ENCODE peak calls at places on chromosome 9, in nine cellular contexts. One of them, this sample, is unnamed.

GRCh38 chr9:112970939-112971338 is 41.1 kb downstream of the ZNF883 start:
- DNase-seq in type B pancreatic cell: no peak
- DNase-seq in astrocyte of the spinal cord: peak; percentile 10
- DNase-seq in HuH-7: no peak
- DNase-seq in endothelial cell: no peak
- DNase-seq in left ventricle myocardium inferior: no peak
- DNase-seq in substantia nigra: no peak
- DNase-seq in activated CD8-positive, alpha-beta memory T cell treated with anti-CD3 and anti-CD28 coated beads for 24 hours: no peak
- DNase-seq in iPS DF 6.9: no peak
- DNase-seq in this sample: no peak

GRCh38 chr9:114503009-114503408 is 2.3 kb downstream of the WHRN start:
- DNase-seq in type B pancreatic cell: no peak
- DNase-seq in astrocyte of the spinal cord: no peak
- DNase-seq in HuH-7: no peak
- DNase-seq in endothelial cell: no peak
- DNase-seq in left ventricle myocardium inferior: no peak
- DNase-seq in substantia nigra: no peak
- DNase-seq in activated CD8-positive, alpha-beta memory T cell treated with anti-CD3 and anti-CD28 coated beads for 24 hours: no peak
- DNase-seq in iPS DF 6.9: no peak
- DNase-seq in this sample: peak; percentile 55

GRCh38 chr9:17191095-17191494 is 56.3 kb downstream of the CNTLN start:
- DNase-seq in type B pancreatic cell: no peak
- DNase-seq in astrocyte of the spinal cord: peak; percentile 44
- DNase-seq in HuH-7: no peak
- DNase-seq in endothelial cell: no peak
- DNase-seq in left ventricle myocardium inferior: no peak
- DNase-seq in substantia nigra: no peak
- DNase-seq in activated CD8-positive, alpha-beta memory T cell treated with anti-CD3 and anti-CD28 coated beads for 24 hours: no peak
- DNase-seq in iPS DF 6.9: no peak
- DNase-seq in this sample: no peak

GRCh38 chr9:108002296-108003056 is 512.9 kb upstream of the KLF4 start:
- DNase-seq in type B pancreatic cell: no peak
- DNase-seq in astrocyte of the spinal cord: no peak
- DNase-seq in HuH-7: no peak
- DNase-seq in endothelial cell: no peak
- DNase-seq in left ventricle myocardium inferior: no peak
- DNase-seq in substantia nigra: no peak
- DNase-seq in activated CD8-positive, alpha-beta memory T cell treated with anti-CD3 and anti-CD28 coated beads for 24 hours: no peak
- DNase-seq in iPS DF 6.9: no peak
- DNase-seq in this sample: no peak

GRCh38 chr9:93136011-93136440 is 2.0 kb upstream of the NINJ1 start:
- DNase-seq in type B pancreatic cell: no peak
- DNase-seq in astrocyte of the spinal cord: peak; percentile 27
- DNase-seq in HuH-7: no peak
- DNase-seq in endothelial cell: no peak
- DNase-seq in left ventricle myocardium inferior: no peak
- DNase-seq in substantia nigra: no peak
- DNase-seq in activated CD8-positive, alpha-beta memory T cell treated with anti-CD3 and anti-CD28 coated beads for 24 hours: no peak
- DNase-seq in iPS DF 6.9: no peak
- DNase-seq in this sample: peak; percentile 55

GRCh38 chr9:91354846-91355245 is 6.9 kb downstream of the AUH start:
- DNase-seq in type B pancreatic cell: no peak
- DNase-seq in astrocyte of the spinal cord: no peak
- DNase-seq in HuH-7: no peak
- DNase-seq in endothelial cell: no peak
- DNase-seq in left ventricle myocardium inferior: no peak
- DNase-seq in substantia nigra: no peak
- DNase-seq in activated CD8-positive, alpha-beta memory T cell treated with anti-CD3 and anti-CD28 coated beads for 24 hours: no peak
- DNase-seq in iPS DF 6.9: no peak
- DNase-seq in this sample: no peak

GRCh38 chr9:114518599-114519022 is 13.3 kb upstream of the WHRN start:
- DNase-seq in type B pancreatic cell: no peak
- DNase-seq in astrocyte of the spinal cord: no peak
- DNase-seq in HuH-7: no peak
- DNase-seq in endothelial cell: no peak
- DNase-seq in left ventricle myocardium inferior: no peak
- DNase-seq in substantia nigra: no peak
- DNase-seq in activated CD8-positive, alpha-beta memory T cell treated with anti-CD3 and anti-CD28 coated beads for 24 hours: no peak
- DNase-seq in iPS DF 6.9: no peak
- DNase-seq in this sample: no peak

GRCh38 chr9:95510610-95511231 is 6.0 kb downstream of the PTCH1 start:
- DNase-seq in type B pancreatic cell: peak; percentile 97
- DNase-seq in astrocyte of the spinal cord: peak; percentile 97
- DNase-seq in HuH-7: peak; percentile 82
- DNase-seq in endothelial cell: peak; percentile 91
- DNase-seq in left ventricle myocardium inferior: peak; percentile 90
- DNase-seq in substantia nigra: peak; percentile 75
- DNase-seq in activated CD8-positive, alpha-beta memory T cell treated with anti-CD3 and anti-CD28 coated beads for 24 hours: peak; percentile 91
- DNase-seq in iPS DF 6.9: no peak
- DNase-seq in this sample: peak; percentile 91

GRCh38 chr9:136115206-136115605 is 3.5 kb downstream of the TMEM250 start:
- DNase-seq in type B pancreatic cell: no peak
- DNase-seq in astrocyte of the spinal cord: no peak
- DNase-seq in HuH-7: no peak
- DNase-seq in endothelial cell: no peak
- DNase-seq in left ventricle myocardium inferior: no peak
- DNase-seq in substantia nigra: no peak
- DNase-seq in activated CD8-positive, alpha-beta memory T cell treated with anti-CD3 and anti-CD28 coated beads for 24 hours: no peak
- DNase-seq in iPS DF 6.9: no peak
- DNase-seq in this sample: no peak

GRCh38 chr9:124351672-124352468 is 63.4 kb downstream of the PSMB7 start:
- DNase-seq in type B pancreatic cell: no peak
- DNase-seq in astrocyte of the spinal cord: no peak
- DNase-seq in HuH-7: no peak
- DNase-seq in endothelial cell: no peak
- DNase-seq in left ventricle myocardium inferior: no peak
- DNase-seq in substantia nigra: no peak
- DNase-seq in activated CD8-positive, alpha-beta memory T cell treated with anti-CD3 and anti-CD28 coated beads for 24 hours: no peak
- DNase-seq in iPS DF 6.9: no peak
- DNase-seq in this sample: no peak

GRCh38 chr9:89817186-89817960 is 212.6 kb downstream of the GADD45G start:
- DNase-seq in type B pancreatic cell: peak; percentile 54
- DNase-seq in astrocyte of the spinal cord: no peak
- DNase-seq in HuH-7: no peak
- DNase-seq in endothelial cell: no peak
- DNase-seq in left ventricle myocardium inferior: no peak
- DNase-seq in substantia nigra: no peak
- DNase-seq in activated CD8-positive, alpha-beta memory T cell treated with anti-CD3 and anti-CD28 coated beads for 24 hours: no peak
- DNase-seq in iPS DF 6.9: no peak
- DNase-seq in this sample: no peak

GRCh38 chr9:69771775-69772418 is 12.1 kb upstream of the PTAR1 start:
- DNase-seq in type B pancreatic cell: no peak
- DNase-seq in astrocyte of the spinal cord: peak; percentile 79
- DNase-seq in HuH-7: no peak
- DNase-seq in endothelial cell: no peak
- DNase-seq in left ventricle myocardium inferior: no peak
- DNase-seq in substantia nigra: no peak
- DNase-seq in activated CD8-positive, alpha-beta memory T cell treated with anti-CD3 and anti-CD28 coated beads for 24 hours: no peak
- DNase-seq in iPS DF 6.9: no peak
- DNase-seq in this sample: no peak

GRCh38 chr9:126860757-126861466 is 473 bp downstream of the ZBTB34 start:
- DNase-seq in type B pancreatic cell: no peak
- DNase-seq in astrocyte of the spinal cord: no peak
- DNase-seq in HuH-7: peak; percentile 42
- DNase-seq in endothelial cell: peak; percentile 48
- DNase-seq in left ventricle myocardium inferior: no peak
- DNase-seq in substantia nigra: no peak
- DNase-seq in activated CD8-positive, alpha-beta memory T cell treated with anti-CD3 and anti-CD28 coated beads for 24 hours: peak; percentile 66
- DNase-seq in iPS DF 6.9: no peak
- DNase-seq in this sample: no peak

GRCh38 chr9:93667006-93667405 is 90.6 kb downstream of the PHF2 start:
- DNase-seq in type B pancreatic cell: peak; percentile 69
- DNase-seq in astrocyte of the spinal cord: no peak
- DNase-seq in HuH-7: no peak
- DNase-seq in endothelial cell: no peak
- DNase-seq in left ventricle myocardium inferior: peak; percentile 11
- DNase-seq in substantia nigra: no peak
- DNase-seq in activated CD8-positive, alpha-beta memory T cell treated with anti-CD3 and anti-CD28 coated beads for 24 hours: no peak
- DNase-seq in iPS DF 6.9: no peak
- DNase-seq in this sample: no peak

GRCh38 chr9:122223435-122223834 is 5.3 kb downstream of the LHX6 start:
- DNase-seq in type B pancreatic cell: no peak
- DNase-seq in astrocyte of the spinal cord: no peak
- DNase-seq in HuH-7: no peak
- DNase-seq in endothelial cell: no peak
- DNase-seq in left ventricle myocardium inferior: no peak
- DNase-seq in substantia nigra: no peak
- DNase-seq in activated CD8-positive, alpha-beta memory T cell treated with anti-CD3 and anti-CD28 coated beads for 24 hours: no peak
- DNase-seq in iPS DF 6.9: no peak
- DNase-seq in this sample: no peak

GRCh38 chr9:91572044-91572443 is 148.4 kb upstream of the NFIL3 start:
- DNase-seq in type B pancreatic cell: no peak
- DNase-seq in astrocyte of the spinal cord: peak; percentile 32
- DNase-seq in HuH-7: no peak
- DNase-seq in endothelial cell: no peak
- DNase-seq in left ventricle myocardium inferior: no peak
- DNase-seq in substantia nigra: no peak
- DNase-seq in activated CD8-positive, alpha-beta memory T cell treated with anti-CD3 and anti-CD28 coated beads for 24 hours: no peak
- DNase-seq in iPS DF 6.9: no peak
- DNase-seq in this sample: no peak

GRCh38 chr9:122173670-122174069 is 14.0 kb downstream of the MORN5 start:
- DNase-seq in type B pancreatic cell: no peak
- DNase-seq in astrocyte of the spinal cord: no peak
- DNase-seq in HuH-7: no peak
- DNase-seq in endothelial cell: no peak
- DNase-seq in left ventricle myocardium inferior: no peak
- DNase-seq in substantia nigra: no peak
- DNase-seq in activated CD8-positive, alpha-beta memory T cell treated with anti-CD3 and anti-CD28 coated beads for 24 hours: no peak
- DNase-seq in iPS DF 6.9: no peak
- DNase-seq in this sample: no peak

GRCh38 chr9:104836235-104836634 is 72.3 kb downstream of the NIPSNAP3B start:
- DNase-seq in type B pancreatic cell: no peak
- DNase-seq in astrocyte of the spinal cord: peak; percentile 18
- DNase-seq in HuH-7: no peak
- DNase-seq in endothelial cell: no peak
- DNase-seq in left ventricle myocardium inferior: no peak
- DNase-seq in substantia nigra: no peak
- DNase-seq in activated CD8-positive, alpha-beta memory T cell treated with anti-CD3 and anti-CD28 coated beads for 24 hours: no peak
- DNase-seq in iPS DF 6.9: no peak
- DNase-seq in this sample: no peak

GRCh38 chr9:12554636-12555035 is 138.5 kb upstream of the TYRP1 start:
- DNase-seq in type B pancreatic cell: no peak
- DNase-seq in astrocyte of the spinal cord: peak; percentile 12
- DNase-seq in HuH-7: no peak
- DNase-seq in endothelial cell: peak; percentile 26
- DNase-seq in left ventricle myocardium inferior: no peak
- DNase-seq in substantia nigra: no peak
- DNase-seq in activated CD8-positive, alpha-beta memory T cell treated with anti-CD3 and anti-CD28 coated beads for 24 hours: no peak
- DNase-seq in iPS DF 6.9: no peak
- DNase-seq in this sample: no peak

GRCh38 chr9:98811051-98811650 is 3.7 kb downstream of the GALNT12 start:
- DNase-seq in type B pancreatic cell: no peak
- DNase-seq in astrocyte of the spinal cord: peak; percentile 78
- DNase-seq in HuH-7: no peak
- DNase-seq in endothelial cell: no peak
- DNase-seq in left ventricle myocardium inferior: no peak
- DNase-seq in substantia nigra: no peak
- DNase-seq in activated CD8-positive, alpha-beta memory T cell treated with anti-CD3 and anti-CD28 coated beads for 24 hours: no peak
- DNase-seq in iPS DF 6.9: no peak
- DNase-seq in this sample: no peak

GRCh38 chr9:129889936-129890717 is 54.9 kb downstream of the USP20 start:
- DNase-seq in type B pancreatic cell: no peak
- DNase-seq in astrocyte of the spinal cord: no peak
- DNase-seq in HuH-7: no peak
- DNase-seq in endothelial cell: no peak
- DNase-seq in left ventricle myocardium inferior: no peak
- DNase-seq in substantia nigra: no peak
- DNase-seq in activated CD8-positive, alpha-beta memory T cell treated with anti-CD3 and anti-CD28 coated beads for 24 hours: peak; percentile 88
- DNase-seq in iPS DF 6.9: no peak
- DNase-seq in this sample: no peak

This sample was measured in globus pallidus.